ENCODE peak calls at places on chromosomes 6 and 20, in ten cellular contexts. One of them, this sample, is unnamed.
A peak's percentile ranks its signal among the peaks of the same experiment; 100 is the strongest.

GRCh38 chr6:14454467-14454763 is 336.8 kb downstream of the CD83 start:
- DNase-seq in GM23248: no peak
- DNase-seq in A549: no peak
- DNase-seq in small intestine: peak; percentile 80
- DNase-seq in body of pancreas: no peak
- DNase-seq in esophagus squamous epithelium: no peak
- DNase-seq in adrenal gland: no peak
- DNase-seq in tibial artery: no peak
- DNase-seq in ovary: no peak
- DNase-seq in cardiac muscle cell: no peak
- DNase-seq in this sample: no peak

GRCh38 chr20:61789329-61789728 is 276.4 kb downstream of the TAF4 start:
- DNase-seq in tibial artery: no peak
- DNase-seq in body of pancreas: no peak
- DNase-seq in small intestine: no peak
- DNase-seq in cardiac muscle cell: no peak
- DNase-seq in adrenal gland: no peak
- DNase-seq in esophagus squamous epithelium: no peak
- DNase-seq in ovary: no peak
- DNase-seq in A549: no peak
- DNase-seq in GM23248: no peak
- DNase-seq in this sample: no peak

GRCh38 chr6:11773581-11773980 is 5.0 kb downstream of the ADTRP start:
- DNase-seq in ovary: no peak
- DNase-seq in cardiac muscle cell: no peak
- DNase-seq in GM23248: no peak
- DNase-seq in A549: no peak
- DNase-seq in esophagus squamous epithelium: no peak
- DNase-seq in small intestine: no peak
- DNase-seq in adrenal gland: no peak
- DNase-seq in tibial artery: no peak
- DNase-seq in body of pancreas: no peak
- DNase-seq in this sample: no peak

GRCh38 chr6:39849764-39850163 is 57.6 kb downstream of the DAAM2 start:
- DNase-seq in ovary: no peak
- DNase-seq in esophagus squamous epithelium: no peak
- DNase-seq in tibial artery: no peak
- DNase-seq in GM23248: no peak
- DNase-seq in small intestine: no peak
- DNase-seq in body of pancreas: no peak
- DNase-seq in A549: no peak
- DNase-seq in adrenal gland: no peak
- DNase-seq in cardiac muscle cell: no peak
- DNase-seq in this sample: no peak

GRCh38 chr6:112682088-112682487 is 335.0 kb downstream of the RFPL4B start:
- DNase-seq in A549: no peak
- DNase-seq in body of pancreas: no peak
- DNase-seq in cardiac muscle cell: no peak
- DNase-seq in GM23248: no peak
- DNase-seq in small intestine: no peak
- DNase-seq in ovary: no peak
- DNase-seq in adrenal gland: no peak
- DNase-seq in esophagus squamous epithelium: no peak
- DNase-seq in tibial artery: no peak
- DNase-seq in this sample: no peak

GRCh38 chr6:48535569-48535968 is 424.6 kb upstream of the PTCHD4 start:
- DNase-seq in body of pancreas: no peak
- DNase-seq in adrenal gland: no peak
- DNase-seq in A549: no peak
- DNase-seq in GM23248: no peak
- DNase-seq in tibial artery: no peak
- DNase-seq in cardiac muscle cell: no peak
- DNase-seq in small intestine: no peak
- DNase-seq in ovary: no peak
- DNase-seq in esophagus squamous epithelium: no peak
- DNase-seq in this sample: no peak

GRCh38 chr20:32570401-32571190 is 14.5 kb downstream of the NOL4L start:
- DNase-seq in cardiac muscle cell: no peak
- DNase-seq in body of pancreas: no peak
- DNase-seq in esophagus squamous epithelium: no peak
- DNase-seq in tibial artery: no peak
- DNase-seq in A549: no peak
- DNase-seq in adrenal gland: no peak
- DNase-seq in ovary: no peak
- DNase-seq in GM23248: peak; percentile 37
- DNase-seq in small intestine: no peak
- DNase-seq in this sample: no peak

GRCh38 chr6:99573980-99574617 is 5.6 kb upstream of the CCNC start:
- DNase-seq in esophagus squamous epithelium: no peak
- DNase-seq in adrenal gland: no peak
- DNase-seq in small intestine: peak; percentile 29
- DNase-seq in body of pancreas: no peak
- DNase-seq in A549: no peak
- DNase-seq in tibial artery: no peak
- DNase-seq in ovary: no peak
- DNase-seq in cardiac muscle cell: no peak
- DNase-seq in GM23248: no peak
- DNase-seq in this sample: no peak

GRCh38 chr6:122709922-122710512 is 69.5 kb upstream of the FABP7 start:
- DNase-seq in esophagus squamous epithelium: no peak
- DNase-seq in ovary: no peak
- DNase-seq in GM23248: no peak
- DNase-seq in small intestine: no peak
- DNase-seq in cardiac muscle cell: no peak
- DNase-seq in A549: no peak
- DNase-seq in tibial artery: no peak
- DNase-seq in adrenal gland: peak; percentile 12
- DNase-seq in body of pancreas: no peak
- DNase-seq in this sample: no peak

GRCh38 chr6:50663806-50664205 is 49.5 kb upstream of the TFAP2D start:
- DNase-seq in ovary: no peak
- DNase-seq in body of pancreas: no peak
- DNase-seq in small intestine: no peak
- DNase-seq in adrenal gland: no peak
- DNase-seq in A549: no peak
- DNase-seq in esophagus squamous epithelium: no peak
- DNase-seq in GM23248: no peak
- DNase-seq in cardiac muscle cell: no peak
- DNase-seq in tibial artery: no peak
- DNase-seq in this sample: no peak

GRCh38 chr20:33640287-33640686 is 21.8 kb upstream of the C20orf144 start:
- DNase-seq in small intestine: no peak
- DNase-seq in adrenal gland: no peak
- DNase-seq in A549: no peak
- DNase-seq in ovary: no peak
- DNase-seq in body of pancreas: no peak
- DNase-seq in esophagus squamous epithelium: no peak
- DNase-seq in cardiac muscle cell: no peak
- DNase-seq in tibial artery: no peak
- DNase-seq in GM23248: no peak
- DNase-seq in this sample: no peak

DNA sequence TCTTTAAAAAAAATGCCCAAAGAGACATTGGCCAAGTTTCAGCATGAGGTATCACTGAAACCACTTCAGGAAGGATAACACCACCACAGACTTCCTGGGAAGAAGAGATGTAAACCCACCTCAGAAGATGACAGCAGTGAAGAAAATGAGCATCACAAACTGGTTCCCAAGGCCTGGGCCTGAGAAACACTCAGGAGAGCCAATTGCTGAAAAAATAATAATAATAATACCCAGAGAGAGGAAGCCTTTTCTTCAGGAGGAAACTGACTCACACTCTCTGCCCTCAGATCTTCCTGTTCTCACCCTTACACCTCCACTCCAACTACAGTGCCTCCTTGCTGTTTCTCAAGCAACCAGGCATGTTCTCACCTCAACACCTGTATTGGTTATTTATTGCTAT is 68.1 kb upstream of the MAFB start:
- DNase-seq in A549: no peak
- DNase-seq in cardiac muscle cell: no peak
- DNase-seq in tibial artery: no peak
- DNase-seq in GM23248: no peak
- DNase-seq in adrenal gland: no peak
- DNase-seq in esophagus squamous epithelium: no peak
- DNase-seq in ovary: no peak
- DNase-seq in body of pancreas: no peak
- DNase-seq in small intestine: peak; percentile 5
- DNase-seq in this sample: no peak
- H3K9me3 ChIP-seq in A549: no peaks in the 10 kb centered on the region
- H3K9me3 ChIP-seq in cardiac muscle cell: no peaks in the 10 kb centered on the region
- H3K9me3 ChIP-seq in tibial artery: no peaks in the 10 kb centered on the region
- H3K9me3 ChIP-seq in GM23248: no peaks in the 10 kb centered on the region
- H3K9me3 ChIP-seq in adrenal gland: no peaks in the 10 kb centered on the region
- H3K9me3 ChIP-seq in esophagus squamous epithelium: no peaks in the 10 kb centered on the region
- H3K9me3 ChIP-seq in ovary: no peaks in the 10 kb centered on the region
- H3K9me3 ChIP-seq in body of pancreas: no peaks in the 10 kb centered on the region
- H3K9me3 ChIP-seq in small intestine: no peaks in the 10 kb centered on the region
- H3K9me3 ChIP-seq in this sample: no peaks in the 10 kb centered on the region

GRCh38 chr6:38603966-38604365 is 35.8 kb downstream of the BTBD9 start:
- DNase-seq in esophagus squamous epithelium: no peak
- DNase-seq in cardiac muscle cell: peak; percentile 43
- DNase-seq in ovary: no peak
- DNase-seq in GM23248: no peak
- DNase-seq in A549: no peak
- DNase-seq in tibial artery: no peak
- DNase-seq in adrenal gland: no peak
- DNase-seq in small intestine: no peak
- DNase-seq in body of pancreas: no peak
- DNase-seq in this sample: no peak

GRCh38 chr6:38594008-38594665 is 45.6 kb downstream of the BTBD9 start:
- DNase-seq in small intestine: no peak
- DNase-seq in ovary: no peak
- DNase-seq in esophagus squamous epithelium: no peak
- DNase-seq in tibial artery: no peak
- DNase-seq in body of pancreas: no peak
- DNase-seq in adrenal gland: no peak
- DNase-seq in cardiac muscle cell: no peak
- DNase-seq in A549: no peak
- DNase-seq in GM23248: no peak
- DNase-seq in this sample: no peak

GRCh38 chr6:38603492-38603891 is 36.2 kb downstream of the BTBD9 start:
- DNase-seq in body of pancreas: no peak
- DNase-seq in esophagus squamous epithelium: no peak
- DNase-seq in tibial artery: no peak
- DNase-seq in adrenal gland: no peak
- DNase-seq in GM23248: no peak
- DNase-seq in ovary: no peak
- DNase-seq in A549: no peak
- DNase-seq in cardiac muscle cell: no peak
- DNase-seq in small intestine: peak; percentile 38
- DNase-seq in this sample: no peak

GRCh38 chr6:38599966-38600550 is 39.7 kb downstream of the BTBD9 start:
- DNase-seq in ovary: no peak
- DNase-seq in A549: no peak
- DNase-seq in body of pancreas: peak; percentile 20
- DNase-seq in esophagus squamous epithelium: no peak
- DNase-seq in cardiac muscle cell: no peak
- DNase-seq in small intestine: no peak
- DNase-seq in GM23248: no peak
- DNase-seq in adrenal gland: no peak
- DNase-seq in tibial artery: no peak
- DNase-seq in this sample: no peak

GRCh38 chr6:38599261-38599660 is 40.5 kb downstream of the BTBD9 start:
- DNase-seq in ovary: no peak
- DNase-seq in GM23248: no peak
- DNase-seq in small intestine: peak; percentile 70
- DNase-seq in A549: no peak
- DNase-seq in tibial artery: no peak
- DNase-seq in adrenal gland: no peak
- DNase-seq in cardiac muscle cell: no peak
- DNase-seq in body of pancreas: no peak
- DNase-seq in esophagus squamous epithelium: no peak
- DNase-seq in this sample: no peak
- H3K27ac ChIP-seq in ovary: no peak overlapping the region
- H3K27ac ChIP-seq in GM23248: no peak overlapping the region
- H3K27ac ChIP-seq in small intestine: no peak overlapping the region
- H3K27ac ChIP-seq in A549: no peak overlapping the region
- H3K27ac ChIP-seq in tibial artery: no peak overlapping the region
- H3K27ac ChIP-seq in adrenal gland: no peak overlapping the region
- H3K27ac ChIP-seq in cardiac muscle cell: no peak overlapping the region
- H3K27ac ChIP-seq in body of pancreas: no peak overlapping the region
- H3K27ac ChIP-seq in esophagus squamous epithelium: no peak overlapping the region
- H3K27ac ChIP-seq in this sample: no peak overlapping the region

GRCh38 chr20:49281913-49282467 is 4.1 kb upstream of the ZNFX1 start:
- DNase-seq in GM23248: no peak
- DNase-seq in A549: no peak
- DNase-seq in small intestine: no peak
- DNase-seq in ovary: no peak
- DNase-seq in esophagus squamous epithelium: no peak
- DNase-seq in cardiac muscle cell: no peak
- DNase-seq in adrenal gland: no peak
- DNase-seq in body of pancreas: no peak
- DNase-seq in tibial artery: no peak
- DNase-seq in this sample: no peak

GRCh38 chr20:49281059-49281912 is 3.4 kb upstream of the ZNFX1 start:
- DNase-seq in GM23248: peak; percentile 31
- DNase-seq in ovary: no peak
- DNase-seq in A549: peak; percentile 86
- DNase-seq in adrenal gland: no peak
- DNase-seq in small intestine: peak; percentile 33
- DNase-seq in body of pancreas: no peak
- DNase-seq in tibial artery: no peak
- DNase-seq in cardiac muscle cell: no peak
- DNase-seq in esophagus squamous epithelium: no peak
- DNase-seq in this sample: no peak

GRCh38 chr20:49278817-49279676 is 1.2 kb upstream of the ZNFX1 start:
- DNase-seq in body of pancreas: no peak
- DNase-seq in tibial artery: no peak
- DNase-seq in adrenal gland: peak; percentile 31
- DNase-seq in ovary: peak; percentile 37
- DNase-seq in esophagus squamous epithelium: no peak
- DNase-seq in GM23248: peak; percentile 69
- DNase-seq in small intestine: peak; percentile 44
- DNase-seq in A549: peak; percentile 54
- DNase-seq in cardiac muscle cell: no peak
- DNase-seq in this sample: no peak

GRCh38 chr20:49279677-49280462 is 2.0 kb upstream of the ZNFX1 start:
- DNase-seq in esophagus squamous epithelium: no peak
- DNase-seq in body of pancreas: no peak
- DNase-seq in small intestine: no peak
- DNase-seq in adrenal gland: no peak
- DNase-seq in cardiac muscle cell: no peak
- DNase-seq in A549: no peak
- DNase-seq in ovary: no peak
- DNase-seq in GM23248: peak; percentile 26
- DNase-seq in tibial artery: no peak
- DNase-seq in this sample: no peak

GRCh38 chr20:49280463-49281058 is 2.7 kb upstream of the ZNFX1 start:
- DNase-seq in GM23248: peak; percentile 21
- DNase-seq in A549: no peak
- DNase-seq in adrenal gland: no peak
- DNase-seq in cardiac muscle cell: no peak
- DNase-seq in small intestine: no peak
- DNase-seq in esophagus squamous epithelium: no peak
- DNase-seq in ovary: no peak
- DNase-seq in body of pancreas: no peak
- DNase-seq in tibial artery: no peak
- DNase-seq in this sample: no peak
- H3K9me3 ChIP-seq in GM23248: no peaks in the 10 kb centered on the region
- H3K9me3 ChIP-seq in A549: no peaks in the 10 kb centered on the region
- H3K9me3 ChIP-seq in adrenal gland: peaks cover 23% of the 10 kb centered on the region
- H3K9me3 ChIP-seq in cardiac muscle cell: no peaks in the 10 kb centered on the region
- H3K9me3 ChIP-seq in small intestine: peaks cover 1% of the 10 kb centered on the region
- H3K9me3 ChIP-seq in esophagus squamous epithelium: no peaks in the 10 kb centered on the region
- H3K9me3 ChIP-seq in ovary: peaks cover 23% of the 10 kb centered on the region
- H3K9me3 ChIP-seq in body of pancreas: no peaks in the 10 kb centered on the region
- H3K9me3 ChIP-seq in tibial artery: peaks cover 9% of the 10 kb centered on the region
- H3K9me3 ChIP-seq in this sample: peaks cover 1% of the 10 kb centered on the region

GRCh38 chr6:81204741-81205140 is 547.7 kb downstream of the TENT5A start:
- DNase-seq in small intestine: no peak
- DNase-seq in ovary: no peak
- DNase-seq in A549: no peak
- DNase-seq in tibial artery: no peak
- DNase-seq in cardiac muscle cell: no peak
- DNase-seq in GM23248: peak; percentile 53
- DNase-seq in adrenal gland: no peak
- DNase-seq in esophagus squamous epithelium: no peak
- DNase-seq in body of pancreas: no peak
- DNase-seq in this sample: no peak
- H3K27ac ChIP-seq in small intestine: no peak overlapping the region
- H3K27ac ChIP-seq in ovary: no peak overlapping the region
- H3K27ac ChIP-seq in A549: no peak overlapping the region
- H3K27ac ChIP-seq in tibial artery: no peak overlapping the region
- H3K27ac ChIP-seq in cardiac muscle cell: no peak overlapping the region
- H3K27ac ChIP-seq in GM23248: peak overlapping the region; percentile 21
- H3K27ac ChIP-seq in adrenal gland: no peak overlapping the region
- H3K27ac ChIP-seq in esophagus squamous epithelium: no peak overlapping the region
- H3K27ac ChIP-seq in body of pancreas: no peak overlapping the region
- H3K27ac ChIP-seq in this sample: no peak overlapping the region

This sample was measured in vagina.